ENCODE peak calls at places on chromosomes 7 and 10, in nine cellular contexts. J, M, W, A, Q, L, I, H and C are unnamed samples. For H3K36me3, the result is how much of the 10 kb centered on the place peaks cover.

GRCh38 chr7:140639366-140640053 is 1.1 kb downstream of the DENND2A start:
- DNase-seq in W (peak), H (no peak), J (peak), Q (no peak), M (peak), I (no peak), A (peak), L (peak), C (peak)

GRCh38 chr10:26797340-26797739 is 63.4 kb downstream of the ABI1 start:
- DNase-seq in H (no peak), J (no peak), A (no peak), I (no peak), W (no peak), L (no peak), Q (no peak), M (no peak), C (no peak)

GRCh38 chr7:74365320-74366022 is 76.3 kb downstream of the CLIP2 start:
- DNase-seq in Q (peak), I (peak), M (peak), H (peak), J (peak), W (no peak), A (peak), L (peak), C (peak)

GRCh38 chr7:431658-432111 is 88.0 kb downstream of the PDGFA start:
- DNase-seq in Q (peak), A (no peak), W (no peak), I (no peak), M (no peak), J (no peak), L (no peak), H (no peak), C (no peak)

GRCh38 chr7:94054130-94054529 is 50.0 kb upstream of the BET1 start:
- DNase-seq in J (no peak), W (no peak), H (no peak), M (no peak), I (no peak), A (no peak), Q (no peak), L (no peak), C (no peak)

GRCh38 chr10:101072923-101073322 is 11.1 kb downstream of the KAZALD1 start:
- DNase-seq in J (no peak), I (no peak), A (no peak), H (no peak), L (no peak), M (no peak), Q (no peak), W (no peak), C (no peak)

GRCh38 chr7:111301891-111302290 is 211.0 kb downstream of the LRRN3 start:
- DNase-seq in L (no peak), W (peak), M (peak), I (no peak), A (peak), Q (no peak), J (no peak), H (no peak), C (no peak)

GRCh38 chr7:114973147-114973546 is 51.3 kb downstream of the MDFIC start:
- DNase-seq in A (peak), H (no peak), W (peak), Q (no peak), M (peak), L (no peak), J (no peak), I (no peak), C (peak)

GRCh38 chr7:103823084-103823483 is 166.4 kb downstream of the RELN start:
- DNase-seq in A (no peak), M (no peak), I (no peak), H (no peak), Q (no peak), J (no peak), L (no peak), W (no peak), C (no peak)

GRCh38 chr10:133109736-133110532 is 22.2 kb downstream of the ADGRA1 start:
- DNase-seq in W (no peak), I (peak), J (no peak), H (no peak), M (no peak), L (peak), A (no peak), Q (no peak), C (peak)

GRCh38 chr7:92359801-92360200 is 87.5 kb upstream of the GATAD1 start:
- DNase-seq in W (peak), Q (no peak), M (peak), J (no peak), L (no peak), H (no peak), I (no peak), A (peak), C (no peak)

GRCh38 chr7:137667633-137668387 is 179.0 kb downstream of the DGKI start:
- DNase-seq in M (peak), Q (no peak), A (peak), I (no peak), L (no peak), J (no peak), W (peak), H (no peak), C (peak)

GRCh38 chr7:142420554-142421362 is 162.9 kb upstream of the PRSS58 start:
- DNase-seq in Q (no peak), H (peak), M (peak), W (peak), L (no peak), A (peak), J (peak), I (no peak), C (peak)

GRCh38 chr10:32205666-32206065 is 141.3 kb downstream of the EPC1 start:
- DNase-seq in L (no peak), W (peak), J (no peak), A (peak), I (no peak), H (no peak), M (peak), Q (no peak), C (no peak)

GRCh38 chr10:32204606-32205005 is 142.4 kb downstream of the EPC1 start:
- DNase-seq in H (no peak), J (no peak), M (no peak), L (no peak), A (peak), Q (no peak), I (no peak), W (peak), C (no peak)

GRCh38 chr10:32211046-32211363 is 136.0 kb downstream of the EPC1 start:
- DNase-seq in W (no peak), J (no peak), Q (no peak), M (no peak), I (no peak), L (no peak), H (no peak), A (no peak), C (no peak)

GRCh38 chr10:32210306-32211045 is 136.5 kb downstream of the EPC1 start:
- DNase-seq in W (peak), Q (no peak), A (peak), H (peak), I (no peak), J (peak), L (no peak), M (peak), C (peak)

DNA sequence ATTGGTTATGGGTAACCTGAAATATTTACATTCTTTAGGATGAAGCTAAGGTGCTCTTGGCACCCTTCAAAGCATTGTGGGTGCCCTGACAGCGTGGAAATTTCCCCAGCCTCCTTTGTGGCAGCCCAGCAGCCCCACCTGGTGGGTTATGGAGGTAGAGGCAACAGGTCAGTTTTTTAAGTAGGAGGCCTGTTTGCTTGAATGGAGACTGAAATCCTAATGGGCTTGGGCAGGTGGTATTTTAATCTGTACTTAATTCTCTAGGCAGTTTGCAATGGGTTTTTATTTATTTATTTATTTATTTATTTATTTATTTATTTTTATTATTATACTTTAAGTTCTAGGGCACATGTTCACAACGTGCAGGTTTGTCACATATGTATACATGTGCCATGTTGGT is 139.4 kb downstream of the EPC1 start:
- DNase-seq in J (peak), L (peak), W (peak), A (peak), I (peak), M (peak), Q (no peak), H (peak), C (peak)
- H3K4me3 ChIP-seq in J (no peak), L (no peak), W (no peak), A (no peak), I (no peak), M (no peak), Q (no peak), H (no peak), C (no peak)

DNA sequence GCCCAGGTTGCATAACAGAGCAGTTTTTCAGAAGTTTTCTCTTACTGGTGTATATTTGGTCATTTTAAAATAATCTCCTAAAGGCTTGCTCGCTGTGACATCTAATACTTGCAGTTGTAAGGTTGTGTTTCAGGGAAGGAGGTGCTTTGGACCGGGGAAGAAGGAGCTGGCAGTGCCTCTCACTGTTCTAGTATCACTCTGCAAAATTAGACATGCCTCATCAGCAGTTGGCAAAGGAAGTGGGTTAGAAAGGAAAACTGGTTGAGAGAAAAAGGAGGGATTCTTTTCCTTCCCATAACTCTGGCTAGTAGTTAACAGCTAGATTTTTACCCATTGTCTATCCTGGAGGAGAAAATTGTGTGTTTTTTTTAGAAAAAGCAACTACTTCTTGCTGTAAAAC is 34.8 kb downstream of the CUL1 start:
- DNase-seq in W (no peak), I (no peak), M (no peak), L (no peak), Q (no peak), J (no peak), H (no peak), A (no peak), C (no peak)
- H3K36me3 ChIP-seq in W (half or more), I (under half), M (under half), L (under half), Q (under half), J (under half), H (under half), A (under half), C (under half)

DNA sequence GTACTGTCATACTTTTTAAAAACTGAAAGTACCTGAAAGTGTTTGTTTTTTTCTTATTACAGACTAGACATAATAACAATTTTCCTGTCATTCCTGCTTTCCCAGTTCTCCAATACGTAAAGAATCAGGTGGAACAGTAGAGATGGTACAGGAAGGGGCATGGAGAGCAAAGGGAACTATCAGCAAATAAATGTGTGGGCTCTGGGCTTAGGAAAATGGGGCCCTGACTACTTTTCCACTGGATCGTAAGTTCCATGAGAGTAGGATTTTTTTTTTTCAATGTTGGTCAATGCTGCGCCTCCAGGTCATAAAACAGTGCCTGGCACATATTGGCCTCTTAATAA is 15.2 kb upstream of the FAS start:
- DNase-seq in A (peak), Q (no peak), M (no peak), W (no peak), L (no peak), I (no peak), J (no peak), H (no peak), C (no peak)
- H3K4me3 ChIP-seq in A (peak), Q (no peak), M (peak), W (peak), L (peak), I (no peak), J (no peak), H (no peak), C (peak)

GRCh38 chr7:42831051-42831952 is 80.6 kb downstream of the C7orf25 start:
- DNase-seq in J (peak), M (peak), W (peak), H (peak), Q (no peak), A (peak), L (peak), I (no peak), C (peak)

GRCh38 chr7:42832672-42833071 is 79.2 kb downstream of the C7orf25 start:
- DNase-seq in Q (no peak), I (no peak), M (no peak), L (no peak), J (no peak), W (peak), A (no peak), H (no peak), C (no peak)

GRCh38 chr7:42833411-42833810 is 78.5 kb downstream of the C7orf25 start:
- DNase-seq in H (no peak), J (no peak), Q (no peak), A (peak), W (no peak), L (no peak), I (no peak), M (no peak), C (no peak)

GRCh38 chr7:42831953-42832522 is 79.8 kb downstream of the C7orf25 start:
- DNase-seq in W (no peak), I (no peak), L (no peak), H (no peak), Q (no peak), M (no peak), A (no peak), J (no peak), C (no peak)
- H3K36me3 ChIP-seq in W (under half), I (under half), L (under half), H (under half), Q (under half), M (under half), A (under half), J (under half), C (under half)

GRCh38 chr7:24284699-24285506 is 913 bp downstream of the NPY start:
- DNase-seq in M (no peak), Q (no peak), W (no peak), A (no peak), I (no peak), H (no peak), L (no peak), J (peak), C (no peak)
- H3K4me3 ChIP-seq in M (no peak), Q (no peak), W (no peak), A (no peak), I (no peak), H (no peak), L (peak), J (peak), C (no peak)

GRCh38 chr7:2373646-2374045 is 19.0 kb downstream of the EIF3B start:
- DNase-seq in L (no peak), A (no peak), Q (no peak), M (no peak), W (no peak), I (no peak), H (no peak), J (no peak), C (no peak)
- H3K36me3 ChIP-seq in L (under half), A (half or more), Q (under half), M (half or more), W (half or more), I (half or more), H (half or more), J (under half), C (half or more)

GRCh38 chr7:27105161-27106122 is 3.0 kb upstream of the HOXA2 start:
- DNase-seq in M (peak), W (no peak), J (no peak), H (no peak), A (no peak), L (no peak), Q (no peak), I (no peak), C (no peak)
- H3K4me3 ChIP-seq in M (no peak), W (peak), J (no peak), H (no peak), A (no peak), L (peak), Q (no peak), I (no peak), C (no peak)